ENCODE peak calls at places on chromosomes 16 and 17, in six cellular contexts. F is HCT116, Z is kidney, O is colonic mucosa, S is AG09319, L is GM10248. Y is an unnamed sample.

GRCh38 chr16:814974-815373 is 14.4 kb upstream of the GNG13 start:
- DNase-seq in F (no peak), Z (no peak), O (no peak), S (no peak), L (no peak), Y (no peak)

GRCh38 chr16:53651357-53651756 is 52.3 kb downstream of the RPGRIP1L start:
- DNase-seq in F (no peak), Z (no peak), O (no peak), S (no peak), L (no peak), Y (no peak)

GRCh38 chr17:6775871-6776405 is at the start of gene FBXO39:
- DNase-seq in F (no peak), Z (no peak), O (no peak), S (no peak), L (peak; percentile 28), Y (no peak)

GRCh38 chr17:56269509-56269908 is 116.2 kb downstream of the ANKFN1 start:
- DNase-seq in F (no peak), Z (no peak), O (no peak), S (no peak), L (no peak), Y (no peak)

GRCh38 chr17:8056232-8056975 is 17.5 kb downstream of the ALOX15B start:
- DNase-seq in F (no peak), Z (peak; percentile 52), O (peak; percentile 36), S (no peak), L (peak; percentile 60), Y (no peak)

GRCh38 chr16:2451851-2452320 is 8.0 kb upstream of the TEDC2 start:
- DNase-seq in F (no peak), Z (no peak), O (no peak), S (no peak), L (no peak), Y (no peak)

GRCh38 chr16:72992142-72992601 is 55.8 kb downstream of the ZFHX3 start:
- DNase-seq in F (no peak), Z (no peak), O (no peak), S (no peak), L (no peak), Y (no peak)

GRCh38 chr17:40345161-40346034 is 19.1 kb downstream of the GJD3 start:
- DNase-seq in F (no peak), Z (peak; percentile 94), O (peak; percentile 94), S (no peak), L (no peak), Y (no peak)

GRCh38 chr16:4298761-4299522 is 16.9 kb upstream of the GLIS2 start:
- DNase-seq in F (peak; percentile 80), Z (peak; percentile 95), O (peak; percentile 88), S (peak; percentile 80), L (no peak), Y (peak; percentile 77)

GRCh38 chr16:49036126-49036525 is 245.5 kb downstream of the CBLN1 start:
- DNase-seq in F (no peak), Z (no peak), O (no peak), S (no peak), L (no peak), Y (no peak)

GRCh38 chr17:22707626-22708025 is 1015.3 kb downstream of the KCNJ18 start:
- DNase-seq in F (no peak), Z (no peak), O (no peak), S (no peak), L (no peak), Y (no peak)

GRCh38 chr17:22704674-22705073 is 1012.4 kb downstream of the KCNJ18 start:
- DNase-seq in F (no peak), Z (no peak), O (no peak), S (no peak), L (no peak), Y (no peak)

GRCh38 chr17:22703204-22703603 is 1010.9 kb downstream of the KCNJ18 start:
- DNase-seq in F (no peak), Z (no peak), O (no peak), S (no peak), L (no peak), Y (no peak)

GRCh38 chr17:22703786-22704441 is 1011.6 kb downstream of the KCNJ18 start:
- DNase-seq in F (no peak), Z (no peak), O (no peak), S (no peak), L (no peak), Y (no peak)
- TF ChIP-seq CTCF in F (no peak), Z (no peak), O (no peak), S (no peak), L (no peak), Y (no peak)

DNA sequence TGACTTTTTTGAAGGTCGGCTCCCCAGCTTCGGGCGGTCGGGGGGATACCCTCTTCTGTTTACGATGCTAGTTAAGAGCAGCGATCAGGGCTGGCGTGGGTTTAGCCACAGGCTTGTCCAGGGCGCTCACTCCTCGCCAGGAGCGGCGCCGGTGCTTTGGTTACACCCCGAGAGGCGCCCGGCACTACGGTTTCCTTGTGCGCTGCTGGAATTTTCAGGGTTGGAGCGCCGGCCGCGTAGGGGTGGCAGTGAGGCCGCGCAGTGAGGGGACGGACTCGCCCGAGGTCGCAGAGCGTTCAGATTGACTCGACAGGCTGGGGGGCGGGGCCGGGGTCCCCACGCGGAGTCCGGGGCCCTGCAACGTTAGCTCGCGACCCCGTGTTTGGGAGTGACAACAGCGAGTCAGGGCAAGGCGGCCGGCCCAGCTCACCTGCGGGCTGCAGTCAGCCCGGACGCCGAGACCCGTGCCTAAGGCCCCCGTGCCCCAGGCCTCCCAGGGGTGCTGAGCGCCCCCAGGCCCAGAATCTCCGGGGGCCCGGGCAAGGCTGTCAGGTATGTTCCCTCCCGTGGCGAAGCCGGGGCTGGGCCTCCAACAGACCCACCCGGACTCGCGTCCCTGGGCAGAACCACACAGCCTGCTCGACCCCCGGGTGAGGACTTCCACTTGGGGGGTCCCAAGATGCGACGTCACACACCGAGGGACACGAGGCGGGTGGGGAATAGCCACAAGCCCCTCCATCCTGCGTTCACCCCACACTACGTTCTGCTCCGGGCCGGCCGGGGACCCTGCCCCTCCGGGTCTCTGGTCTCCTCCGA is 1.3 kb upstream of the ACTG1 start:
- DNase-seq in F (no peak), Z (peak; percentile 94), O (peak; percentile 72), S (no peak), L (no peak), Y (no peak)
- TF ChIP-seq CTCF in F (no peak), Z (no peak), O (no peak), S (no peak), L (no peak), Y (no peak)

GRCh38 chr16:11320170-11320569 is 25.1 kb upstream of the RMI2 start:
- DNase-seq in F (no peak), Z (no peak), O (no peak), S (no peak), L (no peak), Y (no peak)
- TF ChIP-seq CTCF in F (no peak), Z (no peak), O (no peak), S (no peak), L (no peak), Y (no peak)

DNA sequence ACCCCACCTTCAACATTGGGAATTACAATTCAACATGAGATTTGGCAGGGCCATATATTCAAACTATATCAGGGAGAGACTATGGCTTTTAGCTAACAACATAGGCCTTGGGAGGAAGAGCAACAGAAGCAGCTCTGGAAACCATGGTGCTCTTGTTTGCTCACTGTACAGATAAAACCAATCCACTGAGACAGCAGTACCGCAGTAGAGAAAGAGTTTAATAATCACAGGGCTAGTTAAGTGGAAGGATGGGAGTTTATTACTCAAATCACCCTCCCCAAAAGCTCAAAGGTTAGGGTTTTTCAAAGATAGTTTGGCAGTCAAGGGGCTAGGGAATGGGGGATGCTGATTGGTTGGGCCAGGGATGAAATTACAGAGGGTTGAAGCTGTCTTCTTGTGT is 52.7 kb upstream of the CRHR1 start:
- DNase-seq in F (no peak), Z (no peak), O (no peak), S (no peak), L (no peak), Y (no peak)
- TF ChIP-seq CTCF in F (no peak), Z (no peak), O (no peak), S (no peak), L (no peak), Y (no peak)

DNA sequence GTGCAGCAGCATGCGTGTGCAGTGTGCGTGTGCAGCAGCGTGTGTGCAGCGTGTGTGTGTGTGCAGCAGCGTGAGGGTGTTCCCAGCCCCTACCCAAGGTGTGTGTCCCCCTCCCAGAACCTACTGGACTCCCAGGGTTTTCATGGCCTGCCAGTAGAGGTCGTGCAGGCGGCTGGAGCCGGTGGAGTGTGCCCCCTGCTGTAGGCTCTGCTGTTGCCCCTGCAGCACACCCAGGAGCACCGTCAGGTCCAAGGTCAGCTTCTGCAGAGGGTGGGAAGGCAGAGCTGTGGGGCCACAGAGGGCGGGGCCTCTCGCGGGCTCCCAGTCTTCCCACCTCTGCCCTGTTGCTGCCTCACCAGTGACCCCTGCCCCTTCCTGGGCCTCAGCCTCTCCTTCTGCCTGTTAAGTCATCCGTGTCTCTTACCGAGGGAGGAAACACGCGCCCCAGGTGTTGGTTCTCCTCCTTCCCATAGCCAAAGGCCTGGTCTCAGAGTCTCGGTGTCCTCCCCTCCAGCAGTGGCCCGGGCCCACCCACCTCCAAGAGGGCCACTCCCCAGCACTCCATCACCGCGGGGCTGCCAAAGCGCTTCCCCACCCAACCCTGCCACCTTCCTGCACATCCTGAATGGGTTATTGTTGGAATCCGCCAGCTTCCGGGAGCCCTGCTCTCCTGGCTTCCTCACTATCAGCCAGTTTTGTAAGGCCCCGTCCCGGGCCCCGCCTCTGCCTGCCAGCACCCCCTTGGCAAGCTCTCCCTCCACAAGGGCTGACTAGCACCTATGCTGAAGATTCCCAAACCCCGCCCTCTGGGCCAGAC is 14.8 kb downstream of the MYBBP1A start:
- DNase-seq in F (no peak), Z (peak; percentile 79), O (no peak), S (no peak), L (no peak), Y (no peak)
- TF ChIP-seq CTCF in F (peak; percentile 78), Z (peak; percentile 38), O (no peak), S (no peak), L (no peak), Y (no peak)

DNA sequence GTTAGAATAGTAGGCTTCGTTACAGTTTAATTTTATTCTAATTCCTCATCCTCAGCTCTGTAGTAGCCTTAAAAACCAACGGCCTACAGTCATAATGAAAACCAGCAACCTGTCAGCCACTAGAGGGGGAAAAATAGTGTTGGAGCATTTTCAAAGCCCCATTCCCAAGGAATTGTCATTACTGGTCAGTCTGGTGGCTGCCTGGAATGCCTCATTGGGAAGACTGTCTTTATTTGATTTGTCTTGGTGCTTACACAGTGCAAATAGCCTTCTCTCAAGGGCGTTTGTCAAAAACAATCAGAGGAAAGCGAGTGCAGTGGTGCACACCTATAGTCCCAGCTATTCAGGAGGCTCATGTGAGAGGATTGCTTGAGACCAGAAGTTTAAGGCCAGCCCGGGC is 4.7 kb downstream of the LPCAT2 start:
- DNase-seq in F (no peak), Z (no peak), O (no peak), S (no peak), L (no peak), Y (no peak)
- TF ChIP-seq CTCF in F (no peak), Z (no peak), O (no peak), S (no peak), L (no peak), Y (no peak)

DNA sequence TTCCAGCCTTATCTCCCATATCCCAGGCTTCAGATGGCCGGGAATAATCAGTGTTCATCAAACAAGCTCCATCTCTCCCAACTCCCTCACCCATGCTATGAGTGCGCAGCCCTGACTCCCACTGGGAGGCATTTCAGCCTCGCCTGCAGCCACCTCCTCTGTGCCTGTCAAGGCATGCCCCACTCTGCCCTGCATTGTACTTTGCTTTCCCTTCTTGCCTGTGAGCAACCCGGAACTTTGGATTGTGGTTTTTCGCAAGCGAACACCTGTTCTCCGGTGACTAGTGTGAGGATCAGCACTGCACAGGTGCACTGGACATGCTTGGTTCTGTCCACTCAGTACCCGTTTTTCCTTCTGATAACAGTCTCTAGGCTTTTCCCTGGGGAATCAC is 9.2 kb downstream of the CHST6 start:
- DNase-seq in F (no peak), Z (no peak), O (peak; percentile 75), S (no peak), L (no peak), Y (no peak)
- TF ChIP-seq CTCF in F (no peak), Z (no peak), O (no peak), S (no peak), L (no peak), Y (no peak)